ENCODE peak calls at places on chromosomes 4 and X, in nine cellular contexts. M, J, T, D, S, X, Y, L and N are unnamed samples.

GRCh38 chrX:6778547-6779231 is 243.8 kb upstream of the VCX3A start:
- DNase-seq in Y (no peak), D (no peak), S (no peak), M (no peak), X (no peak), J (no peak), T (no peak), L (no peak), N (no peak)

GRCh38 chr4:54384563-54384962 is 155.5 kb downstream of the PDGFRA start:
- DNase-seq in D (peak), L (peak), M (no peak), Y (peak), J (no peak), T (peak), S (no peak), X (no peak), N (no peak)

GRCh38 chr4:102308032-102308799 is 37.1 kb downstream of the SLC39A8 start:
- DNase-seq in X (no peak), J (no peak), Y (no peak), T (peak), S (no peak), D (no peak), L (no peak), M (no peak), N (no peak)

GRCh38 chr4:145694929-145695328 is 15.0 kb downstream of the C4orf51 start:
- DNase-seq in Y (no peak), M (no peak), L (no peak), J (no peak), S (no peak), D (no peak), X (no peak), T (no peak), N (no peak)

GRCh38 chrX:56833626-56834025 is 104.6 kb downstream of the NBDY start:
- DNase-seq in T (peak), M (no peak), X (no peak), S (no peak), D (no peak), Y (no peak), L (no peak), J (no peak), N (no peak)

GRCh38 chr4:76095568-76095967 is 21.1 kb downstream of the ART3 start:
- DNase-seq in T (no peak), S (no peak), X (no peak), Y (no peak), L (no peak), D (no peak), J (no peak), M (no peak), N (no peak)

GRCh38 chrX:71143508-71143907 is 1.1 kb upstream of the NLGN3 start:
- DNase-seq in L (peak), D (no peak), J (no peak), Y (peak), S (peak), T (peak), M (no peak), X (no peak), N (no peak)

GRCh38 chrX:84336646-84337045 is 148.6 kb upstream of the RPS6KA6 start:
- DNase-seq in D (no peak), J (no peak), M (no peak), Y (no peak), T (no peak), S (no peak), L (no peak), X (no peak), N (no peak)

GRCh38 chr4:1207603-1208265 is 35.4 kb upstream of the SPON2 start:
- DNase-seq in X (peak), L (peak), T (peak), D (no peak), Y (peak), J (no peak), S (no peak), M (peak), N (no peak)

GRCh38 chrX:107014927-107015326 is 14.9 kb upstream of the MORC4 start:
- DNase-seq in J (no peak), Y (no peak), X (no peak), S (no peak), T (peak), D (no peak), L (no peak), M (no peak), N (no peak)

GRCh38 chr4:4408576-4409335 is 21.9 kb downstream of the NSG1 start:
- DNase-seq in M (no peak), Y (no peak), L (no peak), X (no peak), J (no peak), S (no peak), D (no peak), T (no peak), N (no peak)

GRCh38 chr4:63029380-63029779 is 1379.9 kb downstream of the TECRL start:
- DNase-seq in X (no peak), L (no peak), T (no peak), M (no peak), S (no peak), J (no peak), D (no peak), Y (no peak), N (no peak)

GRCh38 chr4:15755781-15756180 is 22.3 kb upstream of the CD38 start:
- DNase-seq in J (no peak), T (no peak), X (no peak), D (no peak), L (no peak), S (no peak), Y (no peak), M (no peak), N (no peak)

GRCh38 chr4:133982533-133983224 is 218.9 kb downstream of the PABPC4L start:
- DNase-seq in X (no peak), D (no peak), S (no peak), Y (no peak), M (peak), L (no peak), J (no peak), T (no peak), N (no peak)

GRCh38 chr4:78186597-78187543 is 129.7 kb downstream of the FRAS1 start:
- DNase-seq in T (no peak), M (no peak), X (no peak), Y (no peak), L (no peak), J (no peak), S (no peak), D (no peak), N (no peak)

GRCh38 chr4:8345946-8346814 is 76.6 kb downstream of the HTRA3 start:
- DNase-seq in M (no peak), X (no peak), S (no peak), T (no peak), J (no peak), D (no peak), L (no peak), Y (peak), N (no peak)

GRCh38 chr4:153142700-153143438 is 61.4 kb upstream of the TRIM2 start:
- DNase-seq in Y (peak), J (no peak), L (peak), X (no peak), S (peak), D (peak), M (no peak), T (peak), N (peak)

GRCh38 chr4:163748474-163748873 is 254.0 kb downstream of the TMA16 start:
- DNase-seq in L (no peak), M (no peak), Y (no peak), J (no peak), X (no peak), D (no peak), T (no peak), S (no peak), N (no peak)

GRCh38 chr4:181672751-181673150 is 570.5 kb upstream of the TENM3 start:
- DNase-seq in X (no peak), D (no peak), L (no peak), S (no peak), J (no peak), Y (no peak), M (no peak), T (no peak), N (no peak)

GRCh38 chrX:87525771-87526229 is 8.2 kb downstream of the KLHL4 start:
- DNase-seq in Y (no peak), J (no peak), X (no peak), S (no peak), T (peak), D (no peak), M (no peak), L (no peak), N (no peak)

GRCh38 chrX:69493193-69493592 is 10.9 kb upstream of the NALF2 start:
- DNase-seq in J (no peak), T (peak), L (no peak), X (no peak), D (peak), Y (peak), S (no peak), M (no peak), N (peak)

GRCh38 chr4:142713282-142714030 is 132.6 kb downstream of the INPP4B start:
- DNase-seq in M (no peak), T (no peak), Y (no peak), D (no peak), X (no peak), S (no peak), J (no peak), L (no peak), N (no peak)

GRCh38 chrX:149962859-149963757 is 24.8 kb upstream of the EOLA2 start:
- DNase-seq in M (no peak), S (peak), T (peak), X (no peak), L (peak), Y (peak), D (peak), J (no peak), N (peak)

GRCh38 chr4:10983274-10983673 is 298.7 kb upstream of the CLNK start:
- DNase-seq in Y (no peak), X (no peak), S (no peak), T (no peak), J (no peak), M (no peak), D (peak), L (no peak), N (no peak)

GRCh38 chr4:38803833-38804653 is 548 bp downstream of the TLR1 start:
- DNase-seq in S (no peak), L (no peak), X (no peak), J (no peak), Y (no peak), D (peak), M (no peak), T (no peak), N (peak)

GRCh38 chrX:68415289-68415688 is 18.0 kb downstream of the OPHN1 start:
- DNase-seq in L (no peak), X (no peak), T (peak), J (no peak), S (peak), M (no peak), D (no peak), Y (peak), N (no peak)

GRCh38 chrX:153723351-153724251 is 586 bp downstream of the BCAP31 start:
- DNase-seq in D (peak), Y (peak), S (no peak), J (no peak), L (peak), X (peak), T (peak), M (no peak), N (peak)

GRCh38 chr4:164215113-164215741 is 538.7 kb upstream of the SMIM31 start:
- DNase-seq in D (no peak), Y (no peak), S (no peak), J (no peak), L (no peak), X (no peak), M (no peak), T (no peak), N (no peak)

GRCh38 chrX:14015941-14016340 is 13.8 kb downstream of the GEMIN8 start:
- DNase-seq in D (no peak), M (no peak), Y (no peak), S (no peak), T (no peak), L (no peak), J (no peak), X (no peak), N (no peak)

GRCh38 chr4:52943644-52944043 is 81.5 kb downstream of the RASL11B start:
- DNase-seq in J (no peak), D (no peak), X (no peak), Y (no peak), M (no peak), L (no peak), T (no peak), S (no peak), N (no peak)

GRCh38 chr4:95466791-95467190 is 82.0 kb downstream of the UNC5C start:
- DNase-seq in L (no peak), M (no peak), Y (no peak), T (peak), S (no peak), J (no peak), D (no peak), X (no peak), N (no peak)

GRCh38 chrX:152912121-152912520 is 14.3 kb downstream of the ZNF185 start:
- DNase-seq in M (no peak), X (no peak), J (no peak), D (peak), Y (no peak), T (no peak), L (no peak), S (no peak), N (no peak)

GRCh38 chr4:140223056-140223810 is 69.2 kb upstream of the MAML3 start:
- DNase-seq in D (no peak), M (no peak), S (no peak), T (peak), Y (no peak), J (no peak), X (no peak), L (no peak), N (no peak)

GRCh38 chrX:49039598-49040375 is 3.4 kb downstream of the TFE3 start:
- DNase-seq in S (peak), Y (peak), J (peak), T (peak), D (peak), L (peak), X (no peak), M (peak), N (peak)

GRCh38 chr4:40718571-40718970 is 31.2 kb upstream of the NSUN7 start:
- DNase-seq in M (no peak), J (no peak), L (no peak), S (no peak), Y (peak), X (no peak), T (no peak), D (peak), N (no peak)

DNA sequence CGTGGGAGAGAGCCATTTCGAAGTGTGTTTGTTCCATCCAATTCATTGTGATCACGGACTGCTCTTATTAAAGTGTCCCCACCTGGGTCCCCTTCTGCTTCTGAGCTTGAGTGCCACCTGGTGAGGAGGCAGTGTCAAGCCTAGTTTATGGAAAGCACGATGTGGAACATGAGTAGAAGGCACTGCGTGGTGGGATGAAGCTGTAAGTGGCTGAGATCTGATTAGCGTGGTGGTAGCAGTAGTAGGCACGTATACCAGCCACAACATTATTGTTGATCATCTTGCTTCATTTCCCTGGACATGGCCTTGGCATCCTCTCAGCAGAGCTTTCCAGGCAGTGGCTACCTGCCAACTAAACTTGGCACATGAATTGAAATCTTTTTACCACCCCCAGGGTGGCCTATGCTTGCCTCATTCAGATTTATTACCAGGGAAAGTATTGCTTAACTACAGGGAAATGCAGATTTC is 46.4 kb downstream of the GPAT3 start:
- DNase-seq in M (no peak), X (peak), L (no peak), S (no peak), T (peak), Y (peak), J (no peak), D (peak), N (no peak)
- TF ChIP-seq CTCF in M (no peak), X (no peak), L (no peak), S (no peak), T (no peak), Y (no peak), J (peak), D (peak), N (peak)

GRCh38 chrX:15973299-15973698 is 118.7 kb upstream of the AP1S2 start:
- DNase-seq in L (no peak), X (no peak), D (peak), S (no peak), M (no peak), Y (no peak), J (no peak), T (peak), N (peak)
- TF ChIP-seq CTCF in L (no peak), X (no peak), D (peak), S (no peak), M (peak), Y (no peak), J (peak), T (peak), N (peak)

GRCh38 chrX:100648601-100649417 is 4.8 kb downstream of the SRPX2 start:
- DNase-seq in T (peak), D (no peak), J (no peak), M (peak), L (peak), Y (no peak), S (no peak), X (no peak), N (no peak)

GRCh38 chrX:100647739-100648138 is 3.7 kb downstream of the SRPX2 start:
- DNase-seq in S (no peak), M (no peak), Y (no peak), J (no peak), D (no peak), L (no peak), T (no peak), X (no peak), N (no peak)

GRCh38 chrX:100645106-100645505 is 1.1 kb downstream of the SRPX2 start:
- DNase-seq in X (no peak), L (no peak), D (no peak), Y (no peak), S (no peak), T (peak), J (no peak), M (no peak), N (no peak)

GRCh38 chrX:100649550-100650356 is 5.8 kb downstream of the SRPX2 start:
- DNase-seq in X (no peak), L (peak), T (peak), M (peak), J (no peak), Y (no peak), S (peak), D (no peak), N (no peak)

DNA sequence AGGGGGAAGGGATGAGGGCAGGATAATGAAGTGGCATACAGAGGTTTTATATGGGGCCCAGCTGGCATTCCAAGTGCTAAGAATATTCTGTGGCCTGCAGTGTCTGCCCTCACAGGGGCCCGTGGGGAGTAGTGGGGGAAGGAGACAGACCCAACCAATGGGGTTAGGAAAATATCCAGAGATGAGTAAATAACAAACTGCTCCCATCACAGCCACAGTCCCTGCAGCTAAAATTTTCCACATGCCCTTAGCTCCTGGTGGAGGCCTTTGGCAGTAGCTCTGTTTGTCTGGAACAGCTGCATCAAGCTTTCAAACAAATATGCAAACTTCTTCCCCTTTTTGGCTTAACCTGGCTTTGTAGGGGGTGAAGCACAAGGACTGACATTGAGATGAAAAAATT is 3.1 kb downstream of the SRPX2 start:
- DNase-seq in S (no peak), D (no peak), T (peak), M (no peak), L (peak), J (no peak), Y (no peak), X (no peak), N (no peak)
- TF ChIP-seq CTCF in S (no peak), D (no peak), T (peak), M (peak), L (peak), J (no peak), Y (no peak), X (no peak), N (no peak)

DNA sequence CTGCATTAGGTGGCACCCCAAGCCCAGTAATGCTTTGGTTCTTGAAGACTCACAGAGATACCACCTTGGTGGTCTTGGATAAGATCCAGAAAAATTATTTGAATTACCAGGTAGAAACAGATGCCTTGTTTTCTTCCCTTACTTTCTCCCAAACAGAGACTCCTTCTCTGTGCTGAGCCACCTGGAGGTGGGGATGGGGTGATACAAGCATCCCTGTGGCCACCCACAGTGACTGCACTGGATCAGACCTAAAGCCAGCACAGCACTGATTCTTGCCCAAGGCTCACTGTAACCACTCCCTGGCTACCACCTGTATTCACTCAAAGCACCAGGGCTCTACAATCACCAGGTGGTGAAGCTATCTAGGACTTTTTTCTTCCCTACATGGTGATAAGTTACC is 156.8 kb downstream of the TEX13A start:
- DNase-seq in S (no peak), X (no peak), D (no peak), J (no peak), M (no peak), T (no peak), Y (no peak), L (no peak), N (no peak)
- TF ChIP-seq CTCF in S (no peak), X (no peak), D (no peak), J (no peak), M (no peak), T (no peak), Y (no peak), L (no peak), N (no peak)

DNA sequence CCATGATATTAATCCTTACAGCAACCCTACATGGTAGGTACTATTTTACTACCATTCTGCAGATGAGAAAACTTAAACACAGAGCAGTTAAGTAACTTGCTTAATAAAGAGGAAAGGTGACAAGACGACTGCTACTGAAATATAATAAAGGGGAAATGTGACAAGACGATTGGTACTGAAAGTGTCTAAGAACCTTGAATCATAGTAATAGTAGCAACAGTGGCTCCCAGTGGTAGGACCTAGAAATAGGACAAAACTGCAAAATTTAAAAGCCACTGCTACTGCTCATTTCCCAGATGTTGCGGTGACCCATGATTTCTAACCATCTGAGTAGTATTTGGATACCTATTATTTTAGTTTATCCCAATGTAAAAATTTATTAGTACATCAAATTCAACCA is 89.5 kb downstream of the TASL start:
- DNase-seq in L (no peak), T (peak), D (peak), X (no peak), J (no peak), S (no peak), Y (no peak), M (no peak), N (peak)
- TF ChIP-seq CTCF in L (no peak), T (peak), D (peak), X (no peak), J (peak), S (no peak), Y (no peak), M (peak), N (peak)

GRCh38 chr4:87451537-87451936 is 29.2 kb downstream of the NUDT9 start:
- DNase-seq in M (no peak), X (no peak), J (no peak), L (no peak), S (no peak), Y (no peak), D (no peak), T (no peak), N (no peak)
- TF ChIP-seq CTCF in M (no peak), X (no peak), J (peak), L (no peak), S (no peak), Y (no peak), D (no peak), T (no peak), N (no peak)